ENCODE peak calls at places on chromosomes 12 and 14, in six cellular contexts. One of them, this sample, is unnamed.

GRCh38 chr12:58309806-58310205 is 368.4 kb downstream of the ATP23 start:
- DNase-seq in thyroid gland: peak; percentile 36
- DNase-seq in upper lobe of right lung: no peak
- DNase-seq in lower lobe of right lung: no peak
- DNase-seq in thoracic aorta: no peak
- DNase-seq in HCT116: no peak
- DNase-seq in this sample: no peak

GRCh38 chr12:94571556-94571955 is 78.8 kb downstream of the TMCC3 start:
- DNase-seq in thyroid gland: peak; percentile 82
- DNase-seq in upper lobe of right lung: no peak
- DNase-seq in lower lobe of right lung: no peak
- DNase-seq in thoracic aorta: no peak
- DNase-seq in HCT116: peak; percentile 19
- DNase-seq in this sample: peak; percentile 74

GRCh38 chr12:9843416-9843815 is 16.1 kb downstream of the KLRF1 start:
- DNase-seq in thyroid gland: no peak
- DNase-seq in upper lobe of right lung: no peak
- DNase-seq in lower lobe of right lung: no peak
- DNase-seq in thoracic aorta: no peak
- DNase-seq in HCT116: no peak
- DNase-seq in this sample: no peak

GRCh38 chr12:32083489-32083888 is 23.2 kb upstream of the BICD1 start:
- DNase-seq in thyroid gland: no peak
- DNase-seq in upper lobe of right lung: no peak
- DNase-seq in lower lobe of right lung: no peak
- DNase-seq in thoracic aorta: no peak
- DNase-seq in HCT116: no peak
- DNase-seq in this sample: no peak

GRCh38 chr12:1117970-1118563 is 127.0 kb downstream of the ERC1 start:
- DNase-seq in thyroid gland: peak; percentile 75
- DNase-seq in upper lobe of right lung: no peak
- DNase-seq in lower lobe of right lung: peak; percentile 65
- DNase-seq in thoracic aorta: peak; percentile 25
- DNase-seq in HCT116: peak; percentile 59
- DNase-seq in this sample: peak; percentile 71

GRCh38 chr14:95196268-95196667 is 38.9 kb upstream of the DICER1 start:
- DNase-seq in thyroid gland: no peak
- DNase-seq in upper lobe of right lung: no peak
- DNase-seq in lower lobe of right lung: no peak
- DNase-seq in thoracic aorta: no peak
- DNase-seq in HCT116: peak; percentile 6
- DNase-seq in this sample: no peak

GRCh38 chr12:102388469-102388868 is 91.9 kb downstream of the IGF1 start:
- DNase-seq in thyroid gland: no peak
- DNase-seq in upper lobe of right lung: no peak
- DNase-seq in lower lobe of right lung: no peak
- DNase-seq in thoracic aorta: no peak
- DNase-seq in HCT116: no peak
- DNase-seq in this sample: no peak

GRCh38 chr14:57871487-57872080 is 5.7 kb upstream of the SLC35F4 start:
- DNase-seq in thyroid gland: peak; percentile 58
- DNase-seq in upper lobe of right lung: no peak
- DNase-seq in lower lobe of right lung: no peak
- DNase-seq in thoracic aorta: no peak
- DNase-seq in HCT116: peak; percentile 35
- DNase-seq in this sample: no peak

GRCh38 chr14:35643513-35643912 is 109.5 kb downstream of the INSM2 start:
- DNase-seq in thyroid gland: no peak
- DNase-seq in upper lobe of right lung: no peak
- DNase-seq in lower lobe of right lung: no peak
- DNase-seq in thoracic aorta: no peak
- DNase-seq in HCT116: no peak
- DNase-seq in this sample: no peak

GRCh38 chr12:92003701-92004100 is 141.9 kb downstream of the BTG1 start:
- DNase-seq in thyroid gland: no peak
- DNase-seq in upper lobe of right lung: no peak
- DNase-seq in lower lobe of right lung: no peak
- DNase-seq in thoracic aorta: no peak
- DNase-seq in HCT116: no peak
- DNase-seq in this sample: no peak

GRCh38 chr12:74449872-74450271 is 87.8 kb upstream of the ATXN7L3B start:
- DNase-seq in thyroid gland: no peak
- DNase-seq in upper lobe of right lung: no peak
- DNase-seq in lower lobe of right lung: no peak
- DNase-seq in thoracic aorta: no peak
- DNase-seq in HCT116: peak; percentile 21
- DNase-seq in this sample: no peak

GRCh38 chr14:54776361-54777001 is 126.1 kb downstream of the GCH1 start:
- DNase-seq in thyroid gland: peak; percentile 29
- DNase-seq in upper lobe of right lung: peak; percentile 75
- DNase-seq in lower lobe of right lung: peak; percentile 76
- DNase-seq in thoracic aorta: no peak
- DNase-seq in HCT116: no peak
- DNase-seq in this sample: no peak

GRCh38 chr12:124915249-124916236 is 1.1 kb upstream of the UBC start:
- DNase-seq in thyroid gland: peak; percentile 48
- DNase-seq in upper lobe of right lung: peak; percentile 80
- DNase-seq in lower lobe of right lung: peak; percentile 74
- DNase-seq in thoracic aorta: no peak
- DNase-seq in HCT116: no peak
- DNase-seq in this sample: peak; percentile 66

GRCh38 chr12:124917841-124918621 is 3.6 kb upstream of the UBC start:
- DNase-seq in thyroid gland: peak; percentile 82
- DNase-seq in upper lobe of right lung: no peak
- DNase-seq in lower lobe of right lung: no peak
- DNase-seq in thoracic aorta: no peak
- DNase-seq in HCT116: no peak
- DNase-seq in this sample: peak; percentile 69

GRCh38 chr12:124917135-124917840 is 2.8 kb upstream of the UBC start:
- DNase-seq in thyroid gland: peak; percentile 98
- DNase-seq in upper lobe of right lung: peak; percentile 98
- DNase-seq in lower lobe of right lung: peak; percentile 98
- DNase-seq in thoracic aorta: peak; percentile 90
- DNase-seq in HCT116: peak; percentile 99
- DNase-seq in this sample: peak; percentile 99

GRCh38 chr12:124914392-124915248 is at the start of gene UBC:
- DNase-seq in thyroid gland: peak; percentile 90
- DNase-seq in upper lobe of right lung: peak; percentile 93
- DNase-seq in lower lobe of right lung: peak; percentile 91
- DNase-seq in thoracic aorta: peak; percentile 68
- DNase-seq in HCT116: peak; percentile 87
- DNase-seq in this sample: peak; percentile 88

GRCh38 chr12:124916370-124917134 is 2.1 kb upstream of the UBC start:
- DNase-seq in thyroid gland: peak; percentile 83
- DNase-seq in upper lobe of right lung: no peak
- DNase-seq in lower lobe of right lung: no peak
- DNase-seq in thoracic aorta: peak; percentile 55
- DNase-seq in HCT116: peak; percentile 90
- DNase-seq in this sample: peak; percentile 74
- H3K27ac ChIP-seq in thyroid gland: peak overlapping the region; percentile 100
- H3K27ac ChIP-seq in upper lobe of right lung: peak overlapping the region; percentile 100
- H3K27ac ChIP-seq in lower lobe of right lung: peak overlapping the region; percentile 100
- H3K27ac ChIP-seq in thoracic aorta: peak overlapping the region; percentile 100
- H3K27ac ChIP-seq in HCT116: peak overlapping the region; percentile 96
- H3K27ac ChIP-seq in this sample: peak overlapping the region; percentile 100

GRCh38 chr14:81886588-81886987 is 352.9 kb upstream of the SEL1L start:
- DNase-seq in thyroid gland: no peak
- DNase-seq in upper lobe of right lung: no peak
- DNase-seq in lower lobe of right lung: no peak
- DNase-seq in thoracic aorta: no peak
- DNase-seq in HCT116: no peak
- DNase-seq in this sample: no peak

GRCh38 chr14:81889529-81889928 is 355.9 kb upstream of the SEL1L start:
- DNase-seq in thyroid gland: no peak
- DNase-seq in upper lobe of right lung: no peak
- DNase-seq in lower lobe of right lung: no peak
- DNase-seq in thoracic aorta: no peak
- DNase-seq in HCT116: no peak
- DNase-seq in this sample: no peak

GRCh38 chr14:81890020-81890419 is 356.4 kb upstream of the SEL1L start:
- DNase-seq in thyroid gland: no peak
- DNase-seq in upper lobe of right lung: no peak
- DNase-seq in lower lobe of right lung: no peak
- DNase-seq in thoracic aorta: no peak
- DNase-seq in HCT116: no peak
- DNase-seq in this sample: no peak
- H3K9me3 ChIP-seq in thyroid gland: no peaks in the 10 kb centered on the region
- H3K9me3 ChIP-seq in upper lobe of right lung: no peaks in the 10 kb centered on the region
- H3K9me3 ChIP-seq in lower lobe of right lung: no peaks in the 10 kb centered on the region
- H3K9me3 ChIP-seq in thoracic aorta: no peaks in the 10 kb centered on the region
- H3K9me3 ChIP-seq in HCT116: no peaks in the 10 kb centered on the region
- H3K9me3 ChIP-seq in this sample: no peaks in the 10 kb centered on the region

DNA sequence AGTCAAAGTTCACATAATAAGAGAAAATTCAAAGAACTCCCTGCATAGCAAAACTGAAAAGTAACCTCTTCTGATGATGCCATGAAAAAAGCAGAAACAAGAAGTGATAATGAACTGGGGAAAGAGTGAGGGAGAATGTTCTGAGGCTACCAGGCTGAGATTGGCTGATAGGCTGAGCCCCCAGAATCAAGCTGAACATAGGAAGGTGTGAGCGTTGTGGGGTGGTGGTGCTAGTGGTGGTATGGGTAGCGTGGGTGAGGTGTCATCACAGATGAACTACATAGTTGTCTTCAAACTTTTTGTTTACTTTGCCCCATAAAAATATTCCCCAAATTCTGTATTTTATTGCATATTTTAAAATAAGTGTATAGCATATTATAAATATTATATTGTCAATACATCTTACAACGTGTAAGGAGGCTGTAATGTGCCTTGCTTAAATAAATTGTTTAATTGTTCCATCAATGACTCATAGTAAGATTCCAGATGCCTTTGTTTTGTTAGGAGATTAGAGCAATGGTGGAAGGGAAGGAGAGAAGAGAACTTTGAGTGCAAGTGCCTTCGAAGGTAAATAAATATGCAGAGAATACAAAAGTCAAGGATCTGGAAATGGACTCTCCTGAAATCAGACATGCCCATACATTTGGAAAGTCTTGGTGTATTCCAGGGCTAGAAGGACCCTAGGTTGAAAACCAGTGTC is 15.8 kb upstream of the CFAP54 start:
- DNase-seq in thyroid gland: no peak
- DNase-seq in upper lobe of right lung: no peak
- DNase-seq in lower lobe of right lung: no peak
- DNase-seq in thoracic aorta: no peak
- DNase-seq in HCT116: no peak
- DNase-seq in this sample: no peak
- H3K27ac ChIP-seq in thyroid gland: no peak overlapping the region
- H3K27ac ChIP-seq in upper lobe of right lung: no peak overlapping the region
- H3K27ac ChIP-seq in lower lobe of right lung: no peak overlapping the region
- H3K27ac ChIP-seq in thoracic aorta: no peak overlapping the region
- H3K27ac ChIP-seq in HCT116: no peak overlapping the region
- H3K27ac ChIP-seq in this sample: no peak overlapping the region

DNA sequence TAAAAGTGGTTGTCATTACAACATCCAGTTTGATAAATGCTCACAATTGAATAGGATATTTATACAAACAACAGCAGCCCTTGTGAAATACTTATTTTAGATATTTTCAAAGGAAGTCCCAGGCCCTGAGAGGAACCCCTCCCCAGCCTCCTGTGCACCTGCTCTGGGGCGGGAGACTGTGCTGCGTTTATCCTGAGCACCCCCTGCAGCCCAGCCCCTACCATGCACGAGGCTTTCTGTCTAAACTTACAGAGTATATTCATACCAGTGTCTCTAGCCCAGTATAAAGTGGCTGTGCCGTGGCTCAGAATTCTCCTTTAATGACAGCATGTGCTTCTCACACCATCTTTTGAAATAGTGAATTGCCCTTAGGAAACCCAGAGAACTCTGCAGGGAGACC is 1084.3 kb downstream of the TMEM121 start:
- DNase-seq in thyroid gland: no peak
- DNase-seq in upper lobe of right lung: no peak
- DNase-seq in lower lobe of right lung: no peak
- DNase-seq in thoracic aorta: no peak
- DNase-seq in HCT116: no peak
- DNase-seq in this sample: no peak
- H3K9me3 ChIP-seq in thyroid gland: no peaks in the 10 kb centered on the region
- H3K9me3 ChIP-seq in upper lobe of right lung: no peaks in the 10 kb centered on the region
- H3K9me3 ChIP-seq in lower lobe of right lung: no peaks in the 10 kb centered on the region
- H3K9me3 ChIP-seq in thoracic aorta: no peaks in the 10 kb centered on the region
- H3K9me3 ChIP-seq in HCT116: peaks cover 7% of the 10 kb centered on the region
- H3K9me3 ChIP-seq in this sample: no peaks in the 10 kb centered on the region

GRCh38 chr14:79093542-79093941 is 923.4 kb downstream of the NRXN3 start:
- DNase-seq in thyroid gland: no peak
- DNase-seq in upper lobe of right lung: no peak
- DNase-seq in lower lobe of right lung: no peak
- DNase-seq in thoracic aorta: no peak
- DNase-seq in HCT116: no peak
- DNase-seq in this sample: no peak

GRCh38 chr14:79090781-79091180 is 920.6 kb downstream of the NRXN3 start:
- DNase-seq in thyroid gland: no peak
- DNase-seq in upper lobe of right lung: no peak
- DNase-seq in lower lobe of right lung: no peak
- DNase-seq in thoracic aorta: no peak
- DNase-seq in HCT116: no peak
- DNase-seq in this sample: no peak

DNA sequence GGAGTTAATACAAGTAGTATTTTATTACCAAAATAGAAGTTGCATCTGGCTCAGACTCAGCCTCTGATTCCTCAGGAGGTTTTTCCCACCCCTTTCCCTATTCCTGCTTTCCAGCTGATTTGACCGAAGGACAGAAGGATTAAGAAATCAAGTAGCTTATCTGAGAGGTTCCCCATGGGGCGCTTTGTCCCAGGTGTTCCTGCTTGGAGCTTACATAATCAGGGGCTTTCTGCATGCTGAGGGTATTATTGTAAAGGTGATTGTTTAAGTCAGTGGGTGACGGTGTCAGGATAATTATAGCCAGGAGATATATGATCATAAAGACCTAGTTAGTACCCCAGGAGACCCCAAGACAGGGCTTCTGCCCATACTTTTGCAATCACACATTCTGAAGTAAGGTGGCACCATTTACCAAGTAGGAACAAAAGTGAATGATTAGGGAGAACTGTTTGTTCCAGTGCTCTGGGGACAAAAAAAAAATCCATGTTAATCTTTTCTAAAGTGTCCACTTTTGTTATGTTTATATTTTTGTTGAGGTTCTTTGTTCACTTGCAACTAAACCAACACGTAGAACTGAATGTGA is 921.3 kb downstream of the NRXN3 start:
- DNase-seq in thyroid gland: no peak
- DNase-seq in upper lobe of right lung: no peak
- DNase-seq in lower lobe of right lung: no peak
- DNase-seq in thoracic aorta: no peak
- DNase-seq in HCT116: no peak
- DNase-seq in this sample: no peak
- H3K27ac ChIP-seq in thyroid gland: no peak overlapping the region
- H3K27ac ChIP-seq in upper lobe of right lung: no peak overlapping the region
- H3K27ac ChIP-seq in lower lobe of right lung: no peak overlapping the region
- H3K27ac ChIP-seq in thoracic aorta: no peak overlapping the region
- H3K27ac ChIP-seq in HCT116: no peak overlapping the region
- H3K27ac ChIP-seq in this sample: no peak overlapping the region

GRCh38 chr14:43161477-43161876 is 1345.6 kb downstream of the FSCB start:
- DNase-seq in thyroid gland: no peak
- DNase-seq in upper lobe of right lung: no peak
- DNase-seq in lower lobe of right lung: no peak
- DNase-seq in thoracic aorta: no peak
- DNase-seq in HCT116: no peak
- DNase-seq in this sample: no peak
- H3K9me3 ChIP-seq in thyroid gland: no peaks in the 10 kb centered on the region
- H3K9me3 ChIP-seq in upper lobe of right lung: no peaks in the 10 kb centered on the region
- H3K9me3 ChIP-seq in lower lobe of right lung: no peaks in the 10 kb centered on the region
- H3K9me3 ChIP-seq in thoracic aorta: no peaks in the 10 kb centered on the region
- H3K9me3 ChIP-seq in HCT116: no peaks in the 10 kb centered on the region
- H3K9me3 ChIP-seq in this sample: no peaks in the 10 kb centered on the region